ENCODE peak calls at places on chromosome X, in eight cellular contexts. Z is fibroblast of pulmonary artery; X is ovary; F is PC-3; V is ureter; B is KBM-7; I is stimulated activated CD8-positive, alpha-beta memory T cell treated with anti-CD3 and anti-CD28 coated beads, Interleukin-2, amount 100 ng/mL, for 1 hour; P is mesothelial cell of epicardium. Y is an unnamed sample.

GRCh38 chrX:135520022-135520552 is 373 bp upstream of the INTS6L start:
- DNase-seq in F (no peak), I (no peak), P (no peak), Z (peak; percentile 71), B (no peak), X (no peak), V (no peak), Y (no peak)

GRCh38 chrX:128458888-128459287 is 406.7 kb upstream of the ACTRT1 start:
- DNase-seq in Z (no peak), F (peak; percentile 66), I (no peak), X (no peak), B (no peak), P (no peak), V (no peak), Y (no peak)

GRCh38 chrX:120769576-120770341 is 105.9 kb downstream of the CT47B1 start:
- DNase-seq in P (no peak), I (no peak), X (no peak), V (no peak), F (peak; percentile 82), B (peak; percentile 44), Z (peak; percentile 81), Y (no peak)

GRCh38 chrX:151323054-151323453 is 74.0 kb upstream of the VMA21 start:
- DNase-seq in B (no peak), X (no peak), V (no peak), I (no peak), F (no peak), P (no peak), Z (no peak), Y (no peak)

GRCh38 chrX:15686818-15687685 is 22.4 kb upstream of the CLTRN start:
- DNase-seq in Z (peak; percentile 66), X (peak; percentile 32), V (peak; percentile 73), P (no peak), F (peak; percentile 81), I (peak; percentile 36), B (peak; percentile 79), Y (no peak)

GRCh38 chrX:46918434-46918833 is 6.2 kb downstream of the JADE3 start:
- DNase-seq in F (peak; percentile 21), V (no peak), Z (no peak), I (no peak), X (no peak), P (no peak), B (no peak), Y (no peak)

GRCh38 chrX:41265615-41266014 is 68.3 kb upstream of the DDX3X start:
- DNase-seq in F (no peak), I (no peak), X (peak; percentile 47), Z (peak; percentile 44), P (no peak), V (no peak), B (peak; percentile 38), Y (no peak)

GRCh38 chrX:78429172-78429571 is 101.8 kb upstream of the CYSLTR1 start:
- DNase-seq in Z (no peak), P (no peak), X (no peak), V (no peak), B (no peak), I (no peak), F (no peak), Y (no peak)

GRCh38 chrX:53081925-53082772 is at the start of gene TSPYL2:
- DNase-seq in F (peak; percentile 96), P (peak; percentile 88), B (peak; percentile 99), Z (peak; percentile 98), X (peak; percentile 95), I (peak; percentile 83), V (peak; percentile 95), Y (peak; percentile 96)

GRCh38 chrX:68831405-68832100 is 2.7 kb downstream of the EFNB1 start:
- DNase-seq in Z (no peak), P (peak; percentile 1), V (peak; percentile 36), F (no peak), I (no peak), X (peak; percentile 11), B (peak; percentile 20), Y (no peak)

GRCh38 chrX:123464709-123465108 is 268.1 kb downstream of the THOC2 start:
- DNase-seq in I (no peak), B (no peak), Z (no peak), P (no peak), X (no peak), V (no peak), F (no peak), Y (no peak)

GRCh38 chrX:132622130-132622529 is 133.3 kb upstream of the MBNL3 start:
- DNase-seq in P (no peak), F (peak; percentile 48), I (no peak), B (no peak), V (no peak), Z (peak; percentile 21), X (no peak), Y (no peak)

GRCh38 chrX:27893211-27893610 is 85.4 kb downstream of the MAGEB10 start:
- DNase-seq in I (no peak), Z (no peak), X (no peak), B (no peak), V (no peak), F (no peak), P (no peak), Y (no peak)

GRCh38 chrX:29419774-29420553 is 795.4 kb upstream of the MAGEB2 start:
- DNase-seq in V (no peak), I (no peak), P (no peak), B (no peak), Z (peak; percentile 92), F (no peak), X (no peak), Y (no peak)

GRCh38 chrX:121823406-121823805 is 776.0 kb downstream of the GLUD2 start:
- DNase-seq in P (no peak), F (no peak), B (no peak), X (no peak), Z (no peak), I (no peak), V (no peak), Y (no peak)

GRCh38 chrX:76802698-76803097 is 375.2 kb downstream of the MAGEE1 start:
- DNase-seq in B (no peak), P (no peak), X (no peak), I (no peak), V (no peak), Z (peak; percentile 13), F (peak; percentile 66), Y (no peak)

GRCh38 chrX:108671526-108671925 is 64.8 kb downstream of the IRS4 start:
- DNase-seq in B (no peak), V (no peak), P (no peak), X (no peak), F (no peak), I (no peak), Z (no peak), Y (no peak)

GRCh38 chrX:18899796-18900380 is 84.0 kb downstream of the PHKA2 start:
- DNase-seq in V (no peak), P (no peak), Z (peak; percentile 24), B (peak; percentile 20), X (no peak), I (no peak), F (no peak), Y (no peak)

GRCh38 chrX:154021131-154021611 is 1.5 kb upstream of the IRAK1 start:
- DNase-seq in B (no peak), I (no peak), F (no peak), P (no peak), X (no peak), V (no peak), Z (peak; percentile 62), Y (no peak)

GRCh38 chrX:20523626-20524312 is 257.1 kb upstream of the RPS6KA3 start:
- DNase-seq in F (no peak), B (peak; percentile 37), I (no peak), X (no peak), V (no peak), P (no peak), Z (no peak), Y (no peak)

GRCh38 chrX:70477734-70478075 is 33.1 kb downstream of the DLG3 start:
- DNase-seq in F (no peak), Z (no peak), P (no peak), B (no peak), V (no peak), I (no peak), X (no peak), Y (no peak)

GRCh38 chrX:1685460-1685859 is 70.6 kb downstream of the ASMT start:
- DNase-seq in I (no peak), P (no peak), X (no peak), F (no peak), Z (no peak), B (no peak), V (no peak), Y (no peak)

GRCh38 chrX:20350598-20350997 is 83.9 kb upstream of the RPS6KA3 start:
- DNase-seq in V (no peak), X (no peak), P (no peak), F (no peak), Z (no peak), B (peak; percentile 65), I (no peak), Y (no peak)

GRCh38 chrX:114675365-114675764 is 91.5 kb downstream of the HTR2C start:
- DNase-seq in Z (peak; percentile 0), I (no peak), V (no peak), B (no peak), P (no peak), X (no peak), F (peak; percentile 47), Y (no peak)

GRCh38 chrX:307261-308111 is 11.1 kb downstream of the GTPBP6 start:
- DNase-seq in X (no peak), I (no peak), P (no peak), V (peak; percentile 41), F (no peak), Z (no peak), B (peak; percentile 14), Y (peak; percentile 72)

GRCh38 chrX:151711787-151712186 is 4.0 kb upstream of the FATE1 start:
- DNase-seq in F (no peak), Z (no peak), I (no peak), V (no peak), P (no peak), B (no peak), X (no peak), Y (peak; percentile 23)

GRCh38 chrX:49192722-49193328 is 6.7 kb upstream of the PRICKLE3 start:
- DNase-seq in P (no peak), X (no peak), Z (peak; percentile 51), I (no peak), F (peak; percentile 41), B (peak; percentile 73), V (no peak), Y (no peak)

GRCh38 chrX:1463581-1464281 is 11.0 kb upstream of the ASMTL start:
- DNase-seq in Z (no peak), B (no peak), I (no peak), P (peak; percentile 4), F (no peak), V (peak; percentile 7), X (no peak), Y (no peak)

GRCh38 chrX:17438221-17438620 is 63.2 kb downstream of the NHS start:
- DNase-seq in V (no peak), P (no peak), F (no peak), B (no peak), Z (no peak), I (no peak), X (no peak), Y (no peak)

GRCh38 chrX:57104406-57104805 is 16.9 kb downstream of the SPIN2B start:
- DNase-seq in X (no peak), V (no peak), B (peak; percentile 7), Z (no peak), P (no peak), I (no peak), F (no peak), Y (no peak)

GRCh38 chrX:129769467-129770154 is 10.1 kb upstream of the SASH3 start:
- DNase-seq in F (no peak), X (no peak), V (no peak), Z (no peak), P (no peak), B (peak; percentile 87), I (peak; percentile 38), Y (no peak)

GRCh38 chrX:109537324-109537665 is 651 bp downstream of the NXT2 start:
- DNase-seq in V (peak; percentile 65), P (no peak), Z (peak; percentile 87), F (peak; percentile 83), B (no peak), I (no peak), X (no peak), Y (no peak)

Y was measured in aorta.